ENCODE peak calls at places on chromosomes 1 and 21, in six cellular contexts. One of them, this sample, is unnamed.

GRCh38 chr1:162213281-162213909 is 143.9 kb downstream of the NOS1AP start:
- DNase-seq in GM12878: no peak
- DNase-seq in HepG2: peak
- DNase-seq in endothelial cell of umbilical vein: peak
- DNase-seq in K562: no peak
- DNase-seq in A549: no peak
- DNase-seq in this sample: no peak

GRCh38 chr1:32724678-32725594 is 22.4 kb upstream of the SYNC start:
- DNase-seq in endothelial cell of umbilical vein: peak
- DNase-seq in GM12878: no peak
- DNase-seq in A549: peak
- DNase-seq in K562: peak
- DNase-seq in HepG2: no peak
- DNase-seq in this sample: peak

GRCh38 chr1:159783724-159784123 is 3.0 kb downstream of the DUSP23 start:
- DNase-seq in HepG2: no peak
- DNase-seq in A549: no peak
- DNase-seq in endothelial cell of umbilical vein: no peak
- DNase-seq in K562: no peak
- DNase-seq in GM12878: no peak
- DNase-seq in this sample: no peak

GRCh38 chr1:189606795-189607476 is 870.7 kb downstream of the BRINP3 start:
- DNase-seq in endothelial cell of umbilical vein: no peak
- DNase-seq in K562: no peak
- DNase-seq in HepG2: no peak
- DNase-seq in GM12878: no peak
- DNase-seq in A549: peak
- DNase-seq in this sample: no peak

GRCh38 chr21:43954042-43954441 is 58.1 kb upstream of the TRAPPC10 start:
- DNase-seq in endothelial cell of umbilical vein: no peak
- DNase-seq in A549: no peak
- DNase-seq in K562: no peak
- DNase-seq in HepG2: no peak
- DNase-seq in GM12878: no peak
- DNase-seq in this sample: no peak

GRCh38 chr1:11145741-11146140 is 43.4 kb upstream of the ANGPTL7 start:
- DNase-seq in GM12878: no peak
- DNase-seq in A549: no peak
- DNase-seq in K562: no peak
- DNase-seq in HepG2: no peak
- DNase-seq in endothelial cell of umbilical vein: no peak
- DNase-seq in this sample: no peak

GRCh38 chr1:204080163-204080903 is 7.4 kb downstream of the SOX13 start:
- DNase-seq in A549: peak
- DNase-seq in GM12878: no peak
- DNase-seq in HepG2: peak
- DNase-seq in K562: peak
- DNase-seq in endothelial cell of umbilical vein: no peak
- DNase-seq in this sample: peak

GRCh38 chr1:41377397-41377796 is 16.2 kb downstream of the FOXO6 start:
- DNase-seq in endothelial cell of umbilical vein: no peak
- DNase-seq in GM12878: no peak
- DNase-seq in K562: no peak
- DNase-seq in A549: no peak
- DNase-seq in HepG2: no peak
- DNase-seq in this sample: no peak

GRCh38 chr1:6614019-6614952 is 755 bp downstream of the PHF13 start:
- DNase-seq in A549: no peak
- DNase-seq in endothelial cell of umbilical vein: peak
- DNase-seq in GM12878: no peak
- DNase-seq in HepG2: no peak
- DNase-seq in K562: peak
- DNase-seq in this sample: peak

GRCh38 chr1:201192478-201192804 is 1.8 kb downstream of the IGFN1 start:
- DNase-seq in A549: no peak
- DNase-seq in endothelial cell of umbilical vein: no peak
- DNase-seq in GM12878: no peak
- DNase-seq in K562: no peak
- DNase-seq in HepG2: no peak
- DNase-seq in this sample: no peak

GRCh38 chr21:25826652-25827051 is 91.9 kb downstream of the GABPA start:
- DNase-seq in A549: no peak
- DNase-seq in HepG2: no peak
- DNase-seq in K562: no peak
- DNase-seq in GM12878: no peak
- DNase-seq in endothelial cell of umbilical vein: no peak
- DNase-seq in this sample: no peak

DNA sequence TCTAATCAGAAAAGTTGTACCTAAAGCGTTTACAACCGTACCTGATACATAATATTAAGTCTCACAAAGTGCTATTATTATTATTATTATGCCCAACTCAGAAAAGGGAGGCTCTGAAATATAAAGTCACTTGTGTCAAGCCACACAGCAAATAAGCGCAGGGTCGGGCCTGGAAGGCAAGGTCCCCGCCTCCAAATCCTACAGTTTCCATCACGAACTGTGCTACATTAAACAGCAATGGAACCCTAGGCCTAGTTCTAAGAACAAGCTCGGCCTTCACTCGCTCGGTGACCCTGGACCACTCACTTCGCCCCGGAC is 550 bp downstream of the PARS2 start:
- DNase-seq in K562: no peak
- DNase-seq in GM12878: no peak
- DNase-seq in endothelial cell of umbilical vein: no peak
- DNase-seq in A549: peak
- DNase-seq in HepG2: peak
- DNase-seq in this sample: no peak
- H3K4me3 ChIP-seq in K562: peak
- H3K4me3 ChIP-seq in GM12878: peak
- H3K4me3 ChIP-seq in endothelial cell of umbilical vein: peak
- H3K4me3 ChIP-seq in A549: peak
- H3K4me3 ChIP-seq in HepG2: peak
- H3K4me3 ChIP-seq in this sample: peak

GRCh38 chr1:1121611-1122077 is 5.8 kb upstream of the C1orf159 start:
- DNase-seq in GM12878: no peak
- DNase-seq in A549: no peak
- DNase-seq in HepG2: no peak
- DNase-seq in endothelial cell of umbilical vein: no peak
- DNase-seq in K562: no peak
- DNase-seq in this sample: no peak
- TF ChIP-seq MYC in GM12878: no peak
- TF ChIP-seq MYC in A549: no peak
- TF ChIP-seq MYC in HepG2: no peak
- TF ChIP-seq MYC in endothelial cell of umbilical vein: no peak
- TF ChIP-seq MYC in K562: no peak
- TF ChIP-seq MYC in this sample: no peak

GRCh38 chr1:211334986-211335385 is 8.4 kb downstream of the TRAF5 start:
- DNase-seq in A549: no peak
- DNase-seq in HepG2: no peak
- DNase-seq in endothelial cell of umbilical vein: no peak
- DNase-seq in GM12878: no peak
- DNase-seq in K562: no peak
- DNase-seq in this sample: no peak

GRCh38 chr1:211336161-211336560 is 9.5 kb downstream of the TRAF5 start:
- DNase-seq in endothelial cell of umbilical vein: no peak
- DNase-seq in HepG2: no peak
- DNase-seq in A549: no peak
- DNase-seq in K562: no peak
- DNase-seq in GM12878: no peak
- DNase-seq in this sample: no peak

GRCh38 chr1:211336775-211337174 is 10.1 kb downstream of the TRAF5 start:
- DNase-seq in endothelial cell of umbilical vein: no peak
- DNase-seq in GM12878: no peak
- DNase-seq in HepG2: no peak
- DNase-seq in A549: no peak
- DNase-seq in K562: no peak
- DNase-seq in this sample: no peak

GRCh38 chr1:211333906-211334305 is 7.3 kb downstream of the TRAF5 start:
- DNase-seq in K562: no peak
- DNase-seq in GM12878: no peak
- DNase-seq in HepG2: no peak
- DNase-seq in endothelial cell of umbilical vein: no peak
- DNase-seq in A549: no peak
- DNase-seq in this sample: no peak

GRCh38 chr1:211335507-211336157 is 9.0 kb downstream of the TRAF5 start:
- DNase-seq in A549: no peak
- DNase-seq in GM12878: no peak
- DNase-seq in K562: no peak
- DNase-seq in endothelial cell of umbilical vein: no peak
- DNase-seq in HepG2: no peak
- DNase-seq in this sample: no peak
- H3K4me3 ChIP-seq in A549: no peak
- H3K4me3 ChIP-seq in GM12878: peak
- H3K4me3 ChIP-seq in K562: no peak
- H3K4me3 ChIP-seq in endothelial cell of umbilical vein: no peak
- H3K4me3 ChIP-seq in HepG2: no peak
- H3K4me3 ChIP-seq in this sample: no peak

GRCh38 chr1:53552981-53553733 is 94.0 kb downstream of the DMRTB1 start:
- DNase-seq in A549: no peak
- DNase-seq in GM12878: no peak
- DNase-seq in endothelial cell of umbilical vein: no peak
- DNase-seq in K562: no peak
- DNase-seq in HepG2: no peak
- DNase-seq in this sample: no peak
- TF ChIP-seq MYC in A549: no peak
- TF ChIP-seq MYC in GM12878: no peak
- TF ChIP-seq MYC in endothelial cell of umbilical vein: no peak
- TF ChIP-seq MYC in K562: no peak
- TF ChIP-seq MYC in HepG2: no peak
- TF ChIP-seq MYC in this sample: no peak